ENCODE peak calls at places on chromosomes 2 and 18, in nine cellular contexts. U, H, Y, E, Z, N, T, O and Q are unnamed samples.

GRCh38 chr2:28730641-28731146 is 20.9 kb upstream of the PPP1CB start:
- DNase-seq in O (no peak), H (no peak), Y (no peak), E (no peak), T (no peak), U (no peak), Z (no peak), N (no peak), Q (no peak)

GRCh38 chr18:44917865-44918476 is 237.3 kb downstream of the SETBP1 start:
- DNase-seq in Y (no peak), T (no peak), H (no peak), U (no peak), Z (no peak), O (no peak), E (no peak), N (no peak), Q (no peak)

GRCh38 chr18:2495381-2495780 is 75.9 kb downstream of the METTL4 start:
- DNase-seq in H (no peak), E (no peak), U (no peak), O (no peak), Y (no peak), Z (no peak), N (no peak), T (no peak), Q (no peak)

GRCh38 chr18:73646772-73647171 is 500.9 kb downstream of the FBXO15 start:
- DNase-seq in Z (no peak), Y (no peak), T (no peak), H (no peak), U (no peak), N (peak; percentile 91), E (no peak), O (no peak), Q (no peak)

GRCh38 chr2:84687498-84688149 is 171.3 kb downstream of the DNAH6 start:
- DNase-seq in H (no peak), E (no peak), Y (no peak), Z (no peak), N (no peak), T (no peak), U (no peak), O (no peak), Q (no peak)

GRCh38 chr2:224325941-224326340 is 76.0 kb downstream of the FAM124B start:
- DNase-seq in Z (no peak), Y (no peak), O (no peak), T (no peak), H (no peak), N (no peak), E (no peak), U (no peak), Q (no peak)

GRCh38 chr2:53530126-53530525 is 237.5 kb upstream of the CHAC2 start:
- DNase-seq in Y (no peak), H (no peak), T (no peak), U (no peak), E (no peak), N (no peak), Z (no peak), O (no peak), Q (no peak)

GRCh38 chr2:120473522-120474271 is 127.8 kb downstream of the INHBB start:
- DNase-seq in T (no peak), Y (peak; percentile 24), Z (no peak), U (no peak), O (no peak), H (no peak), E (no peak), N (no peak), Q (no peak)

GRCh38 chr2:32741575-32741974 is 113.7 kb downstream of the TTC27 start:
- DNase-seq in N (no peak), Z (no peak), Y (no peak), T (no peak), E (no peak), O (no peak), H (no peak), U (no peak), Q (no peak)

GRCh38 chr2:95375532-95376221 is 26.8 kb upstream of the FAHD2A start:
- DNase-seq in N (no peak), O (peak; percentile 7), Y (peak; percentile 33), E (no peak), T (no peak), H (no peak), U (no peak), Z (no peak), Q (no peak)

GRCh38 chr2:34107811-34108210 is 508.7 kb upstream of the FAM98A start:
- DNase-seq in Z (no peak), N (no peak), T (no peak), Y (no peak), O (no peak), E (no peak), U (no peak), H (no peak), Q (no peak)

GRCh38 chr18:62918361-62918760 is 203.0 kb downstream of the PHLPP1 start:
- DNase-seq in U (no peak), E (no peak), N (no peak), T (no peak), H (no peak), O (no peak), Y (no peak), Z (no peak), Q (no peak)

GRCh38 chr18:13006731-13007550 is 15.8 kb downstream of the CEP192 start:
- DNase-seq in Y (no peak), N (no peak), E (no peak), U (no peak), O (no peak), T (no peak), H (no peak), Z (no peak), Q (no peak)

GRCh38 chr18:13003466-13003896 is 12.3 kb downstream of the CEP192 start:
- DNase-seq in T (peak; percentile 81), U (no peak), N (peak; percentile 80), H (no peak), E (no peak), Y (peak; percentile 95), Z (peak; percentile 94), O (no peak), Q (peak; percentile 75)

GRCh38 chr18:13004316-13004879 is 13.2 kb downstream of the CEP192 start:
- DNase-seq in Y (no peak), N (no peak), Z (no peak), E (no peak), O (no peak), T (no peak), H (no peak), U (no peak), Q (no peak)

GRCh38 chr18:13005289-13005688 is 14.1 kb downstream of the CEP192 start:
- DNase-seq in Y (no peak), N (no peak), U (no peak), T (no peak), Z (no peak), E (no peak), O (no peak), H (no peak), Q (no peak)
- H3K36me3 ChIP-seq in Y (peaks cover 88% of the 10 kb centered on the region), N (peaks cover 13% of the 10 kb centered on the region), U (peaks cover 75% of the 10 kb centered on the region), T (peaks cover 44% of the 10 kb centered on the region), Z (peaks cover 19% of the 10 kb centered on the region), E (peaks cover 7% of the 10 kb centered on the region), O (peaks cover 42% of the 10 kb centered on the region), H (no peaks in the 10 kb centered on the region), Q (peaks cover 10% of the 10 kb centered on the region)

GRCh38 chr2:47892338-47892730 is 14.0 kb downstream of the FBXO11 start:
- DNase-seq in H (no peak), Y (no peak), T (no peak), O (no peak), Z (no peak), N (no peak), U (no peak), E (no peak), Q (no peak)
- H3K4me3 ChIP-seq in H (no peak overlapping the region), Y (no peak overlapping the region), T (no peak overlapping the region), O (no peak overlapping the region), Z (no peak overlapping the region), N (no peak overlapping the region), U (no peak overlapping the region), E (no peak overlapping the region), Q (no peak overlapping the region)

GRCh38 chr2:10915731-10916331 is 4.1 kb downstream of the KCNF1 start:
- DNase-seq in U (no peak), E (no peak), H (no peak), Z (no peak), O (no peak), Y (peak; percentile 65), N (no peak), T (no peak), Q (peak; percentile 76)
- H3K36me3 ChIP-seq in U (no peaks in the 10 kb centered on the region), E (no peaks in the 10 kb centered on the region), H (no peaks in the 10 kb centered on the region), Z (no peaks in the 10 kb centered on the region), O (no peaks in the 10 kb centered on the region), Y (peaks cover 5% of the 10 kb centered on the region), N (no peaks in the 10 kb centered on the region), T (no peaks in the 10 kb centered on the region), Q (no peaks in the 10 kb centered on the region)

GRCh38 chr2:1421731-1422130 is 8.5 kb downstream of the TPO start:
- DNase-seq in O (no peak), Z (no peak), N (no peak), H (no peak), T (no peak), U (no peak), Y (peak; percentile 34), E (no peak), Q (no peak)
- H3K4me3 ChIP-seq in O (no peak overlapping the region), Z (no peak overlapping the region), N (no peak overlapping the region), H (no peak overlapping the region), T (no peak overlapping the region), U (no peak overlapping the region), Y (no peak overlapping the region), E (no peak overlapping the region), Q (no peak overlapping the region)

DNA sequence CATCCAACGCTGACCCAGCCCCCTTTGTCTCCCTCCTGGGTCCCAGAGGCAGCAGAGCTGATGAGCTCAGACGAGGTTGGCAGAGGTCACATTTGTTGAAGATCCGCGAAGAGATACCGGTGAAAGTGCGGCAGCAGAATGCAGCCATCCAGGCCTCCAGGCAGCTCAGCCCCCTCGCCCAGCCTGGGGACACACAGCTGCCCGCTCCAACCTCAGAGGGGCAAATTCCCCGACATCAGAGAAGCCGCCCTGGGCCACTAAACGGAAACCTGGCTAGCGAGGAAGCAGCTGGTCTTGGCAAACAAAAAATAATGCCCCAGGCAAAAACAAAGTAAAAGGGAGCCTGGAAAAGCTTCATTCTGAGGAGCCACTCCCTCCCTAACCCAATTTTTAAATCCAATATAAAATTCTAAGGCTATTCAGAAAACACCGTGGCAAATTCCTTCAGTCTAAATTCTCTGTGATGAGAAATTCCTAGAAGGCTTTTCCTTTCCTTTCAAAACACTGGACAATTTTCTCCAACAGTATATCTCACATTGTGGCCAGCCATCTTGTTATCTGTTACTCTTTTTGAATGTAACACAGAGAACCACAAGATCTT is 262.4 kb downstream of the SS18 start:
- DNase-seq in U (no peak), N (peak; percentile 45), E (no peak), H (no peak), T (peak; percentile 75), O (no peak), Z (peak; percentile 34), Y (peak; percentile 57), Q (no peak)
- H3K36me3 ChIP-seq in U (no peaks in the 10 kb centered on the region), N (no peaks in the 10 kb centered on the region), E (no peaks in the 10 kb centered on the region), H (no peaks in the 10 kb centered on the region), T (no peaks in the 10 kb centered on the region), O (no peaks in the 10 kb centered on the region), Z (no peaks in the 10 kb centered on the region), Y (no peaks in the 10 kb centered on the region), Q (no peaks in the 10 kb centered on the region)